ENCODE peak calls at places on chromosomes 1 and 21, in six cellular contexts. J is H1, H is mammary epithelial cell, W is colonic mucosa, M is IMR-90, D is Karpas-422. P is an unnamed sample.

GRCh38 chr1:164598719-164599118 is 39.7 kb downstream of the PBX1 start:
- DNase-seq in D (no peak), W (peak; percentile 52), M (no peak), J (no peak), H (no peak), P (no peak)

GRCh38 chr1:212485895-212486590 is 53.3 kb downstream of the NENF start:
- DNase-seq in M (peak; percentile 97), H (peak; percentile 99), W (peak; percentile 56), D (no peak), J (no peak), P (no peak)

GRCh38 chr1:38029725-38030511 is 16.7 kb downstream of the POU3F1 start:
- DNase-seq in D (peak; percentile 57), M (peak; percentile 62), W (no peak), H (peak; percentile 86), J (peak; percentile 58), P (no peak)

GRCh38 chr1:24910751-24911650 is 19.1 kb downstream of the RUNX3 start:
- DNase-seq in H (no peak), D (no peak), W (peak; percentile 47), M (peak; percentile 70), J (peak; percentile 52), P (no peak)

GRCh38 chr1:206631085-206631509 is 4.2 kb upstream of the DYRK3 start:
- DNase-seq in J (peak; percentile 68), H (peak; percentile 35), M (peak; percentile 93), W (peak; percentile 59), D (peak; percentile 93), P (peak; percentile 48)

GRCh38 chr1:55717111-55717510 is 501.9 kb upstream of the USP24 start:
- DNase-seq in H (no peak), D (no peak), J (no peak), W (no peak), M (peak; percentile 83), P (no peak)

GRCh38 chr1:225451340-225451739 is 23.5 kb upstream of the LBR start:
- DNase-seq in M (no peak), D (no peak), H (peak; percentile 42), J (no peak), W (no peak), P (no peak)

GRCh38 chr1:238409947-238410346 is 519.2 kb upstream of the ZP4 start:
- DNase-seq in D (no peak), H (peak; percentile 34), M (peak; percentile 44), W (no peak), J (no peak), P (no peak)

GRCh38 chr21:34653522-34653921 is 15.3 kb upstream of the CLIC6 start:
- DNase-seq in M (no peak), D (no peak), W (no peak), J (no peak), H (no peak), P (no peak)

GRCh38 chr1:150083907-150084306 is 16.3 kb downstream of the VPS45 start:
- DNase-seq in D (no peak), W (no peak), M (peak; percentile 14), H (no peak), J (no peak), P (no peak)

GRCh38 chr1:43225168-43225567 is 44.6 kb upstream of the TMEM125 start:
- DNase-seq in J (no peak), H (no peak), W (no peak), M (no peak), D (no peak), P (no peak)

GRCh38 chr1:53328009-53328489 is at the start of gene LRP8:
- DNase-seq in J (peak; percentile 82), D (peak; percentile 93), W (peak; percentile 77), H (peak; percentile 59), M (peak; percentile 56), P (no peak)

GRCh38 chr1:217506878-217507277 is 124.0 kb downstream of the GPATCH2 start:
- DNase-seq in M (peak; percentile 60), D (no peak), J (no peak), W (no peak), H (peak; percentile 92), P (peak; percentile 50)

GRCh38 chr21:45293214-45293725 is 5.6 kb upstream of the POFUT2 start:
- DNase-seq in D (no peak), W (peak; percentile 20), M (no peak), J (peak; percentile 48), H (no peak), P (no peak)

GRCh38 chr1:6041432-6042062 is 4.1 kb upstream of the KCNAB2 start:
- DNase-seq in M (no peak), D (peak; percentile 65), W (peak; percentile 37), H (peak; percentile 19), J (peak; percentile 92), P (no peak)

GRCh38 chr1:214840366-214840765 is 237.4 kb downstream of the CENPF start:
- DNase-seq in H (no peak), J (no peak), W (no peak), M (peak; percentile 69), D (no peak), P (no peak)

GRCh38 chr1:117541585-117541984 is 64.3 kb upstream of the TENT5C start:
- DNase-seq in D (no peak), J (no peak), H (no peak), W (no peak), M (no peak), P (no peak)

GRCh38 chr1:20665736-20666135 is 4.6 kb upstream of the DDOST start:
- DNase-seq in H (no peak), W (no peak), M (no peak), J (no peak), D (no peak), P (no peak)

GRCh38 chr1:107748529-107748928 is 216.5 kb downstream of the VAV3 start:
- DNase-seq in D (no peak), H (peak; percentile 35), M (peak; percentile 1), W (no peak), J (no peak), P (no peak)

GRCh38 chr1:97764991-97765390 is 155.8 kb downstream of the DPYD start:
- DNase-seq in W (no peak), D (no peak), J (no peak), H (no peak), M (no peak), P (no peak)

GRCh38 chr1:175274368-175274767 is 81.8 kb upstream of the KIAA0040 start:
- DNase-seq in D (no peak), H (no peak), M (no peak), J (no peak), W (no peak), P (no peak)

GRCh38 chr1:175278729-175279128 is 86.2 kb upstream of the KIAA0040 start:
- DNase-seq in M (no peak), D (no peak), H (no peak), J (no peak), W (no peak), P (no peak)

GRCh38 chr1:175278236-175278635 is 85.7 kb upstream of the KIAA0040 start:
- DNase-seq in J (no peak), D (no peak), H (no peak), M (no peak), W (no peak), P (no peak)

GRCh38 chr1:175273656-175274055 is 81.1 kb upstream of the KIAA0040 start:
- DNase-seq in D (no peak), J (no peak), M (no peak), W (no peak), H (no peak), P (no peak)

DNA sequence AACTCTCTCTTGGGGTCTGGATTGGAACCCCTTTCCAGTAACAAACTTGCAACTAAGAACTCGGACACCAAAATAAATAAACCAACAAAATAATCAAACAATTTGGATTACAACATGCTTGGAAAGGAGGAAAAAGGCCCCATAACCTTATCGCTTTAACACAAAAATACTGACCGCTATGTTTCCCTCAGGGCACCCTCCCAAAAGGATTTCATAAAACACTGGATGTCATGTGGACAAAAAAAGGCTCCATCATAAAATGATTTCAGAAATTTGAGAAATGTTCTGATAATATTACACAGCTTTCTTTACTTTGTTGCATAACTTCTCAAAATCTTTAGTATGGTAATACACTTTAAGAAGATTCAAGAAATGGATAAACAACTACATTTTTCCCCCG is 85.2 kb upstream of the KIAA0040 start:
- DNase-seq in J (no peak), M (no peak), W (no peak), H (no peak), D (no peak), P (no peak)
- H3K9ac ChIP-seq in J (no peak overlapping the region), M (no peak overlapping the region), W (no peak overlapping the region), H (no peak overlapping the region), D (no peak overlapping the region), P (no peak overlapping the region)

DNA sequence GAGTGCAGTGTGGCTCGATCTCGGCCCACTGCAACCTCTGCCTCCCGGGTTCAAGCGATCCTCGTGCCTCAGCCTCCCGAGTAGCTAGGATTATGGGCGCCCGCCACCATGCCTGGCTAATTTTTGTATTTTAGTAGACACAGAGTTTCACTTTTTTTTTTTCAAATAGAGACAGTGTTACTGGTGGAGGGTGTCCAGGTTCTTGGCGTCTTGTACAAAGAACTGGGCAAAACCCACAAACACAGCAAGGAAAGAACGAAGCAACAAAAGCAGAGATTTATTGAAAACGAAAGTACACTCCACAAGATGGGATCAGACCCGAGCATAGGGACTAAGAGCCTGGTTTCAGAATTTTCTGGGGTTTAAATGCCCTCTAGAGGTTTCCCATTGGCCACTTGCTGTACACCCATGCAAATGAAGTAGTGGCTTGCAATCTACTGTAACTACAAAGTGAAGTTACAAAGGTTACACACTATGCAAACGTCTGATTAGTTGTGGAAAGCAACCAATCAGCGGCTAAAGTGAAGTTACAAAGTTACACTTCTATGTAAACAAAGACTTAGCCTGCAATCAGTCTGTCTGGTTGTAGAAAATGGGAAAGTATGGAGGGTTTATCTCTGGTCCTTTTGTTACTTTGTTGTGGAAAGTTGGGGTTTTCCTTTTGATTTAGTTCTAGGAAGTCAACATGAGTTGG is 199.1 kb downstream of the DYRK1A start:
- DNase-seq in D (no peak), H (no peak), J (peak; percentile 23), M (peak; percentile 37), W (no peak), P (no peak)
- H3K4me3 ChIP-seq in D (no peak overlapping the region), H (no peak overlapping the region), J (no peak overlapping the region), M (peak overlapping the region; percentile 22), W (no peak overlapping the region), P (no peak overlapping the region)

DNA sequence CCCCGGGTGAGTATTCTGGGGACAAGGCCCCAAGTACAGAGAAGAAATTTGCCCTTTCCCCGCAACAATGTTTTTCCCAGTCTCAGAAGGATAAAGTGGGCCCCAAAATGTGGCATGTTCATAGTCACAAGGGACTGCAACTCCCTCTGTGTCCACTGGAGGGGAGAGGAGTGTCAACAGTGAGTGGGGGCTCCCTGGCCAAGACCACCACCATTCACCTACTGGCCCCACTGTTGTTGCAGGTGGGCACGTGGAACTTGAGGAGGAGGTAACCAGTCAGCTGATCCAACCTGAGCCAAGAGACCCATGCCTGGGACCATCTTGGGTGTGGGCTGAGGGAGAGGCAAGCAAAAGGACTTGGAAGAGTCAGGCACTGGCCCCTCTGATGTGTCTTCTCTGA is 761 bp downstream of the NUDT17 start:
- DNase-seq in M (peak; percentile 31), J (peak; percentile 74), H (peak; percentile 18), D (peak; percentile 68), W (peak; percentile 23), P (no peak)
- H3K9ac ChIP-seq in M (peak overlapping the region; percentile 86), J (peak overlapping the region; percentile 59), H (no peak overlapping the region), D (peak overlapping the region; percentile 85), W (peak overlapping the region; percentile 84), P (peak overlapping the region; percentile 67)

DNA sequence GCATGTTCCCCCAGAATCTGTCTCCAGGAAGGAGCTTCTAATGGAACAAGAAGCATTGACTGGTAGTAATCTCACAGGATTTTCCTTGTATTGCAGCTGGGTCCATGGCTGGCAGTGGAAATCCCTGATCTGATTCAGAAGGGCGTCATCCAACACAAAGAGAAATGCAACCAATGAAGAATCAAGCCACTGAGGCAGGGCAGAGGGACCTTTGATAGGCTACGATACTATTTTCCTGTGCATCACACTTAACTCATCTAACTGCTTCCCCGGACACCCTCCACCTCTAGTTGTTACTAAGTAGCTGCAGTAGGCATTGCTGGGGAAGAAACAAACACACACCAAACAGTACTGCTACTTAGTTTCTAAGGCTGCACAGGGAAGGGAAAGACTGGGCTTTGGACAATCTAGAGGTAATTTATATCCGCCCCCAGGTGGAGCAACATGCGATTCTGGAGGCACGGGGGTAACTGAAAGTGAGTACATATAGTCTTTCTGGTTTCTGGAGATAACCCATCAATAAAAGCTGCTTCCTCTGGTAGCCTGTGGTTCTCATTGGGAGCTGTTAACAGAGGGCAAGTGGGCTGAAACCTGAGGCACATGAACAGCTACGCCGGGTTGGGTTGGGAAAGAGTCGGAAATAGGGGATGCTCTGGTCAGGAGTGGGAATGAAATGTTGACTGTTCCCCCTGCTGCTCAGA is 834 bp upstream of the USP21 start:
- DNase-seq in M (no peak), W (no peak), J (no peak), H (no peak), D (no peak), P (no peak)
- H3K4me3 ChIP-seq in M (no peak overlapping the region), W (peak overlapping the region; percentile 95), J (peak overlapping the region; percentile 62), H (peak overlapping the region; percentile 80), D (peak overlapping the region; percentile 95), P (peak overlapping the region; percentile 73)